ENCODE peak calls at places on chromosomes 6 and 20, in nine cellular contexts. W, F, R, X, Z, C, G, Q and E are unnamed samples.

GRCh38 chr20:45014671-45015415 is 48.5 kb downstream of the STK4 start:
- DNase-seq in Z (no peak), G (no peak), Q (no peak), R (no peak), F (no peak), W (no peak), C (no peak), X (peak; percentile 69), E (no peak)

GRCh38 chr6:70669133-70669532 is 1.4 kb downstream of the SMAP1 start:
- DNase-seq in F (peak; percentile 68), Z (no peak), W (no peak), R (no peak), X (no peak), G (no peak), Q (no peak), C (no peak), E (no peak)

GRCh38 chr6:15417811-15418210 is 171.9 kb downstream of the JARID2 start:
- DNase-seq in Z (no peak), W (no peak), R (no peak), X (peak; percentile 94), F (no peak), C (no peak), Q (no peak), G (no peak), E (no peak)

GRCh38 chr6:160837146-160837545 is 135.1 kb downstream of the PLG start:
- DNase-seq in C (no peak), W (peak; percentile 2), X (no peak), G (no peak), Q (no peak), F (no peak), Z (no peak), R (no peak), E (peak; percentile 74)

GRCh38 chr6:117352466-117353081 is 73.2 kb downstream of the ROS1 start:
- DNase-seq in Q (no peak), F (peak; percentile 25), C (no peak), G (no peak), Z (no peak), R (no peak), X (peak; percentile 5), W (no peak), E (peak; percentile 52)

GRCh38 chr6:149316740-149317655 is 514 bp upstream of the TAB2 start:
- DNase-seq in X (peak; percentile 83), C (peak; percentile 91), R (peak; percentile 92), F (peak; percentile 89), Q (peak; percentile 80), W (peak; percentile 89), Z (peak; percentile 56), G (peak; percentile 96), E (peak; percentile 84)

GRCh38 chr6:141562181-141562800 is 570.4 kb upstream of the GJE1 start:
- DNase-seq in C (peak; percentile 32), Z (no peak), W (peak; percentile 53), G (peak; percentile 49), F (peak; percentile 41), X (peak; percentile 42), Q (peak; percentile 27), R (peak; percentile 27), E (peak; percentile 32)

GRCh38 chr6:82408952-82409421 is 45.4 kb downstream of the TPBG start:
- DNase-seq in W (no peak), X (peak; percentile 45), R (no peak), Z (no peak), F (no peak), G (no peak), Q (no peak), C (no peak), E (no peak)

GRCh38 chr20:46157625-46158024 is 39.5 kb downstream of the CD40 start:
- DNase-seq in X (no peak), W (no peak), Z (no peak), G (no peak), F (no peak), Q (no peak), C (no peak), R (no peak), E (no peak)

GRCh38 chr6:56278186-56278585 is 30.8 kb upstream of the COL21A1 start:
- DNase-seq in Z (peak; percentile 30), Q (no peak), G (no peak), R (no peak), F (no peak), X (no peak), W (no peak), C (no peak), E (no peak)

GRCh38 chr6:57305754-57306153 is 11.7 kb upstream of the PRIM2 start:
- DNase-seq in G (no peak), Q (no peak), F (no peak), R (no peak), X (no peak), W (no peak), Z (no peak), C (no peak), E (no peak)

GRCh38 chr6:72761767-72762166 is 139.9 kb downstream of the KCNQ5 start:
- DNase-seq in G (no peak), C (no peak), R (no peak), W (no peak), Z (no peak), F (no peak), Q (no peak), X (no peak), E (no peak)

GRCh38 chr6:71408966-71409723 is 120.5 kb downstream of the OGFRL1 start:
- DNase-seq in R (no peak), W (no peak), F (no peak), G (no peak), C (no peak), X (no peak), Q (no peak), Z (no peak), E (no peak)

GRCh38 chr20:41135187-41135887 is 2.0 kb upstream of the PLCG1 start:
- DNase-seq in F (peak; percentile 30), R (no peak), W (peak; percentile 45), Q (peak; percentile 28), G (peak; percentile 57), Z (no peak), C (no peak), X (peak; percentile 21), E (peak; percentile 51)

GRCh38 chr6:89400912-89401399 is 11.1 kb downstream of the RRAGD start:
- DNase-seq in C (no peak), F (no peak), R (no peak), W (no peak), X (no peak), Q (no peak), Z (no peak), G (no peak), E (peak; percentile 58)

GRCh38 chr6:161080263-161080970 is 88.8 kb downstream of the MAP3K4 start:
- DNase-seq in R (no peak), F (no peak), C (no peak), W (no peak), G (no peak), Q (no peak), X (no peak), Z (no peak), E (no peak)

GRCh38 chr20:57657537-57658446 is 37.6 kb upstream of the ZBP1 start:
- DNase-seq in C (peak; percentile 64), X (peak; percentile 29), R (no peak), Z (no peak), F (no peak), G (peak; percentile 74), W (no peak), Q (no peak), E (no peak)

GRCh38 chr6:6333498-6333897 is 13.0 kb upstream of the F13A1 start:
- DNase-seq in R (no peak), Q (no peak), W (no peak), X (no peak), F (no peak), G (no peak), C (no peak), Z (no peak), E (no peak)